ENCODE peak calls at places on chromosomes 13 and 19, in ten cellular contexts. X is mucosa of descending colon, P is RWPE1, Y is progenitor cell of endocrine pancreas, J is HFFc6, Q is brain microvascular endothelial cell, V is heart right ventricle, F is cardiac muscle cell, L is breast epithelium, E is ovary. W is an unnamed sample.
A peak's percentile ranks its signal among the peaks of the same experiment; 100 is the strongest.

GRCh38 chr13:57409656-57410055 is 221.9 kb upstream of the PCDH17 start:
- DNase-seq in X (no peak), P (no peak), Y (no peak), J (no peak), Q (no peak), V (no peak), F (no peak), L (no peak), E (no peak), W (no peak)

GRCh38 chr19:39677931-39678889 is 22.5 kb downstream of the LGALS16 start:
- DNase-seq in X (no peak), P (peak; percentile 20), Y (no peak), J (no peak), Q (no peak), V (no peak), F (no peak), L (peak; percentile 24), E (no peak), W (no peak)

GRCh38 chr13:111139874-111140561 is 24.9 kb downstream of the ARHGEF7 start:
- DNase-seq in X (peak; percentile 45), P (no peak), Y (no peak), J (no peak), Q (no peak), V (no peak), F (no peak), L (no peak), E (no peak), W (no peak)

GRCh38 chr19:47375694-47376588 is 26.8 kb downstream of the DHX34 start:
- DNase-seq in X (no peak), P (no peak), Y (no peak), J (no peak), Q (no peak), V (no peak), F (no peak), L (no peak), E (no peak), W (no peak)

GRCh38 chr13:99172951-99173350 is 27.7 kb upstream of the UBAC2 start:
- DNase-seq in X (no peak), P (no peak), Y (no peak), J (no peak), Q (no peak), V (no peak), F (no peak), L (no peak), E (no peak), W (no peak)

GRCh38 chr19:47707135-47707925 is 5.9 kb upstream of the EHD2 start:
- DNase-seq in X (peak; percentile 82), P (peak; percentile 60), Y (peak; percentile 66), J (peak; percentile 54), Q (peak; percentile 66), V (peak; percentile 58), F (peak; percentile 82), L (peak; percentile 57), E (no peak), W (peak; percentile 56)

GRCh38 chr13:113948034-113948742 is 25.7 kb downstream of the C13orf46 start:
- DNase-seq in X (peak; percentile 19), P (no peak), Y (no peak), J (no peak), Q (no peak), V (no peak), F (no peak), L (no peak), E (no peak), W (no peak)

GRCh38 chr19:3506384-3507340 is 551 bp downstream of the FZR1 start:
- DNase-seq in X (peak; percentile 61), P (no peak), Y (no peak), J (no peak), Q (peak; percentile 9), V (peak; percentile 33), F (no peak), L (peak; percentile 43), E (no peak), W (no peak)

GRCh38 chr19:16470911-16471811 is 609 bp downstream of the EPS15L1 start:
- DNase-seq in X (no peak), P (peak; percentile 57), Y (no peak), J (peak; percentile 41), Q (no peak), V (no peak), F (peak; percentile 44), L (no peak), E (no peak), W (peak; percentile 39)

DNA sequence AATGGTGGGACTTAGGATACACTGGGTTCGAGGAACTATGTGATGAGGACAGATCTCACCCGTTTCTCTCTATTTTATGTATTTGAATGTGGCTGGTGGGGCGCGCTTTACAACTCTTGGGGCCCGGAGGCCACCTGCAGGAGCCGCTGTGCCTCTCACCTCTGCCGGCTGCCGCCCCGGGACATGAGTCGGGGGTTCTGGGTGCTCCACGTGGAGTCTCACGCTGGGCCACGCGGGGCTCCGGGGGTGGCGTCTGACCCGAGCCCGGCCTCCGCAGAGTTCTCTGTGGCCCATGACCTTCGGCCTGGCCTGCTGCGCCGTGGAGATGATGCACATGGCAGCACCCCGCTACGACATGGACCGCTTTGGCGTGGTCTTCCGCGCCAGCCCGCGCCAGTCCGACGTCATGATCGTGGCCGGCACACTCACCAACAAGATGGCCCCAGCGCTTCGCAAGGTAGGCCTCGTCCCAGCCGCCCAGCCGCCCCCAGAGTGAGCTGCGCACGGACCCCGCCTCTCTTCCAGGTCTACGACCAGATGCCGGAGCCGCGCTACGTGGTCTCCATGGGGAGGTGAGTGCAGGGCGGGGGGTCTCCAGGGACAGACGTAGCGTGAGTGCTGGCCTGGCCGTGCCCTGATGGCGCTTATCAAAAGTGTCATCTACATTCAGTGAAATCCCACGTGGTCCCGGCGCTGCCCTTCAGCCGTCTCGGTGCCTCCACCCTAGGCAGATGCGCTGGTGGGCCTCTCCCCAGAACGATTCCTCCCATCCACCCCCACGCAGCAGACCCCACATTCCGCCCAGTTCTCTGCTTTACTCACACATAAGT is 7.1 kb downstream of the NDUFS7 start:
- DNase-seq in X (no peak), P (no peak), Y (no peak), J (no peak), Q (no peak), V (no peak), F (no peak), L (no peak), E (no peak), W (no peak)
- TF ChIP-seq CTCF in X (no peak), P (no peak), Y (no peak), J (no peak), Q (no peak), V (no peak), F (no peak), L (no peak), E (no peak), W (no peak)

DNA sequence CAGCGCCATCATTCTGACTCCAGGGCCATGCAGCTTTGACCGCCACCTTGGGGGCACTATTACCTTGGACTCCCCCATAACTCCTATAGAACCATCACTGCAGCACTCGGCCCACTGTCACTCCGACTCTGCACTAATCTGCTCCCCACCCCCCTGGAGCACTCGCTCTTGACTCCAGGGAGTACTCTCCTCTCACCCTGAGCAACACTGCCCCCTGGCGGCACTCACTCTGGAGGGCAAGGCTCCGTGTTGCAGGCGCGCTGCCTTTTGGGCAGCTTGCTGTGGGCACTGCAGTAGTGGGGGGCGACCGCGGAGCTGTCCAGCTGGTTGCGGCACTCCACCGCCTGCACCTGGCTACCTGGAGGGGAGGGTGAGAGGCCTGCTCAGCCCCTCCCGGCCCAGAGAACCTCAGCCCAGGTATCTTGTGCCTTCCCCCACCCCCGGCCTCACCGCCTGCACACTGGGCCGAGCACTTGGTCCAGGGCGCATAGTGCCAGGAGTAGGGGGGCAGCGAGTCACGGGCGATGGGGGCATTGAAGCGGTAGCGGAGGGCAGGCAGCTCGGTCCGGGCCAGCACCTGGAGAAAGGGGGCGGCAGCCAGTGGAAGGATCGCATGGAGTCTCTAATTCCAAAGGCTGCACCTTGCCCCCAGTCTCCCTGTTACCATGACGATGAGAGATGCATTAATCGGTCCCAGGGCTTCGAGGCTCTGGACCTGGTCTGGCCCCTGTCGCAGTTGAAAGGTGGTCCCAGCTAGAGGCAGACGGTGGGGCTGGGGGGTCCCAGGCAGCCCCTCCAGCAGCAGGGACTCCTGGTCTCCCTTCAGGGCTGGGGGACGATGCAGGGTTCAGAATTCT is 8.9 kb upstream of the MYO1F start:
- DNase-seq in X (peak; percentile 77), P (peak; percentile 30), Y (peak; percentile 51), J (no peak), Q (no peak), V (no peak), F (peak; percentile 52), L (no peak), E (no peak), W (peak; percentile 29)
- TF ChIP-seq CTCF in X (peak; percentile 68), P (peak; percentile 43), Y (peak; percentile 63), J (peak; percentile 85), Q (peak; percentile 81), V (no peak), F (peak; percentile 53), L (no peak), E (no peak), W (no peak)

GRCh38 chr13:73704587-73704986 is 429.6 kb downstream of the KLF12 start:
- DNase-seq in X (no peak), P (no peak), Y (no peak), J (no peak), Q (no peak), V (no peak), F (no peak), L (no peak), E (no peak), W (no peak)

GRCh38 chr13:73702419-73703071 is 431.7 kb downstream of the KLF12 start:
- DNase-seq in X (no peak), P (peak; percentile 15), Y (no peak), J (no peak), Q (no peak), V (no peak), F (no peak), L (no peak), E (no peak), W (no peak)

GRCh38 chr13:73703606-73704005 is 430.6 kb downstream of the KLF12 start:
- DNase-seq in X (no peak), P (no peak), Y (no peak), J (no peak), Q (no peak), V (no peak), F (no peak), L (no peak), E (no peak), W (no peak)

DNA sequence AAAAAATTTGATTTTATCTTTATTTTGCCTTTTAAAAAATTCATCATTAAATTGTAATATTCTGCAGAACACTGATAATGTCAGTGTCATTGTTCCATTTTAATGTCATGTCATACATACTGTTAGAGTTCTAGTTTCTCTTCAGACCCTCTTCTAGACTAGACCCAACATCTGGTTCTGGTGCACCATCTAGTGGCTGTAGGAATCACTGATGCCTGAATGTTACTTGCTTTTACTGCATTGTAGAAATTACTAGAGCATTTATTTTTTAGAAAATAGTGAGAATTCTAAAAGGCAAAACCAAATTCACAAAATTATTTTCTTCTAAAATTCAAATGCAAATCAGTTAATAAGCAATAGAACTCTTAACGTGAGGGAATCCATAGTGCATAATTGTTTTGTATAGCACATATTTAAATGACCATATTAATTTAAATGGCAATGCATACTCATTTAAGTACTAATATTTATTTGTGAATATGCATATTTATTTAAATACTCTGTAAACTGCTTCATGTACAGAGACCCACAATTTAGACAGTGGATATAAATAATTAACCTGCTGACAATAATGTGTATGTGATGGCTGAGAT is 425.7 kb downstream of the KLF12 start:
- DNase-seq in X (no peak), P (peak; percentile 64), Y (peak; percentile 19), J (peak; percentile 65), Q (peak; percentile 65), V (peak; percentile 38), F (peak; percentile 84), L (peak; percentile 24), E (peak; percentile 15), W (no peak)
- TF ChIP-seq CTCF in X (peak; percentile 26), P (peak; percentile 89), Y (peak; percentile 98), J (peak; percentile 92), Q (peak; percentile 80), V (peak; percentile 41), F (peak; percentile 88), L (peak; percentile 44), E (peak; percentile 45), W (no peak)

GRCh38 chr13:33057019-33057785 is 41.0 kb downstream of the KL start:
- DNase-seq in X (no peak), P (no peak), Y (no peak), J (peak; percentile 19), Q (peak; percentile 23), V (peak; percentile 20), F (peak; percentile 29), L (no peak), E (no peak), W (no peak)
- TF ChIP-seq CTCF in X (no peak), P (no peak), Y (peak; percentile 56), J (peak; percentile 69), Q (peak; percentile 71), V (peak; percentile 29), F (peak; percentile 59), L (peak; percentile 39), E (no peak), W (no peak)

W was measured in omental fat pad.